ENCODE peak calls at places on chromosomes 3 and 15, in four cellular contexts. One of them, this sample, is unnamed.

GRCh38 chr3:20589275-20589674 is 403.3 kb upstream of the SGO1 start:
- DNase-seq in stimulated activated CD8-positive, alpha-beta memory T cell treated with anti-CD3 and anti-CD28 coated beads, Interleukin-7, amount 100 ng/mL, for 4 hours: no peak
- DNase-seq in frontal cortex: no peak
- DNase-seq in kidney glomerular epithelial cell: no peak
- DNase-seq in this sample: no peak

GRCh38 chr15:58362262-58362922 is 69.4 kb upstream of the LIPC start:
- DNase-seq in stimulated activated CD8-positive, alpha-beta memory T cell treated with anti-CD3 and anti-CD28 coated beads, Interleukin-7, amount 100 ng/mL, for 4 hours: no peak
- DNase-seq in frontal cortex: no peak
- DNase-seq in kidney glomerular epithelial cell: no peak
- DNase-seq in this sample: no peak

GRCh38 chr3:5321941-5322340 is 134.4 kb downstream of the EDEM1 start:
- DNase-seq in stimulated activated CD8-positive, alpha-beta memory T cell treated with anti-CD3 and anti-CD28 coated beads, Interleukin-7, amount 100 ng/mL, for 4 hours: no peak
- DNase-seq in frontal cortex: no peak
- DNase-seq in kidney glomerular epithelial cell: peak
- DNase-seq in this sample: no peak

GRCh38 chr15:88989578-88989977 is 76.4 kb upstream of the MFGE8 start:
- DNase-seq in stimulated activated CD8-positive, alpha-beta memory T cell treated with anti-CD3 and anti-CD28 coated beads, Interleukin-7, amount 100 ng/mL, for 4 hours: no peak
- DNase-seq in frontal cortex: no peak
- DNase-seq in kidney glomerular epithelial cell: peak
- DNase-seq in this sample: no peak

GRCh38 chr3:97257942-97258341 is 443.5 kb downstream of the EPHA6 start:
- DNase-seq in stimulated activated CD8-positive, alpha-beta memory T cell treated with anti-CD3 and anti-CD28 coated beads, Interleukin-7, amount 100 ng/mL, for 4 hours: no peak
- DNase-seq in frontal cortex: no peak
- DNase-seq in kidney glomerular epithelial cell: no peak
- DNase-seq in this sample: no peak

GRCh38 chr3:171384101-171384891 is 75.9 kb downstream of the TNIK start:
- DNase-seq in stimulated activated CD8-positive, alpha-beta memory T cell treated with anti-CD3 and anti-CD28 coated beads, Interleukin-7, amount 100 ng/mL, for 4 hours: no peak
- DNase-seq in frontal cortex: no peak
- DNase-seq in kidney glomerular epithelial cell: no peak
- DNase-seq in this sample: no peak

GRCh38 chr3:72997421-72997961 is 880 bp downstream of the PPP4R2 start:
- DNase-seq in stimulated activated CD8-positive, alpha-beta memory T cell treated with anti-CD3 and anti-CD28 coated beads, Interleukin-7, amount 100 ng/mL, for 4 hours: peak
- DNase-seq in frontal cortex: peak
- DNase-seq in kidney glomerular epithelial cell: peak
- DNase-seq in this sample: no peak

GRCh38 chr3:38222032-38222634 is 43.5 kb upstream of the SLC22A13 start:
- DNase-seq in stimulated activated CD8-positive, alpha-beta memory T cell treated with anti-CD3 and anti-CD28 coated beads, Interleukin-7, amount 100 ng/mL, for 4 hours: no peak
- DNase-seq in frontal cortex: no peak
- DNase-seq in kidney glomerular epithelial cell: no peak
- DNase-seq in this sample: no peak

GRCh38 chr15:36608166-36608565 is 28.7 kb downstream of the CDIN1 start:
- DNase-seq in stimulated activated CD8-positive, alpha-beta memory T cell treated with anti-CD3 and anti-CD28 coated beads, Interleukin-7, amount 100 ng/mL, for 4 hours: no peak
- DNase-seq in frontal cortex: no peak
- DNase-seq in kidney glomerular epithelial cell: no peak
- DNase-seq in this sample: no peak

GRCh38 chr3:98013428-98014349 is 21.4 kb downstream of the GABRR3 start:
- DNase-seq in stimulated activated CD8-positive, alpha-beta memory T cell treated with anti-CD3 and anti-CD28 coated beads, Interleukin-7, amount 100 ng/mL, for 4 hours: no peak
- DNase-seq in frontal cortex: no peak
- DNase-seq in kidney glomerular epithelial cell: peak
- DNase-seq in this sample: no peak

GRCh38 chr3:72270072-72270611 is 485.2 kb upstream of the PROK2 start:
- DNase-seq in stimulated activated CD8-positive, alpha-beta memory T cell treated with anti-CD3 and anti-CD28 coated beads, Interleukin-7, amount 100 ng/mL, for 4 hours: no peak
- DNase-seq in frontal cortex: peak
- DNase-seq in kidney glomerular epithelial cell: peak
- DNase-seq in this sample: no peak

GRCh38 chr3:62611541-62612240 is 238.3 kb upstream of the FEZF2 start:
- DNase-seq in stimulated activated CD8-positive, alpha-beta memory T cell treated with anti-CD3 and anti-CD28 coated beads, Interleukin-7, amount 100 ng/mL, for 4 hours: no peak
- DNase-seq in frontal cortex: no peak
- DNase-seq in kidney glomerular epithelial cell: no peak
- DNase-seq in this sample: no peak

GRCh38 chr3:11556851-11557644 is 86.7 kb downstream of the VGLL4 start:
- DNase-seq in stimulated activated CD8-positive, alpha-beta memory T cell treated with anti-CD3 and anti-CD28 coated beads, Interleukin-7, amount 100 ng/mL, for 4 hours: no peak
- DNase-seq in frontal cortex: no peak
- DNase-seq in kidney glomerular epithelial cell: peak
- DNase-seq in this sample: no peak